ENCODE peak calls at places on chromosomes 2 and 18, in nine cellular contexts. S is CD8-positive, alpha-beta T cell; T is fibroblast of the aortic adventitia; B is Peyer's patch; X is CD4-positive, alpha-beta T cell; W is ovary; N is Calu3; P is B cell; A is HFFc6. Z is an unnamed sample.

GRCh38 chr18:48799724-48800315 is 150.9 kb downstream of the SMAD7 start:
- DNase-seq in S (no peak), T (no peak), B (peak), X (no peak), W (no peak), N (no peak), P (peak), A (no peak), Z (peak)

GRCh38 chr2:12856934-12857660 is 140.4 kb downstream of the TRIB2 start:
- DNase-seq in S (peak), T (peak), B (no peak), X (peak), W (no peak), N (no peak), P (no peak), A (peak), Z (no peak)

GRCh38 chr2:14756122-14756541 is 123.6 kb downstream of the LRATD1 start:
- DNase-seq in S (no peak), T (no peak), B (no peak), X (no peak), W (no peak), N (no peak), P (no peak), A (peak), Z (no peak)

GRCh38 chr18:59885579-59886163 is 14.1 kb upstream of the PMAIP1 start:
- DNase-seq in S (no peak), T (peak), B (no peak), X (no peak), W (no peak), N (peak), P (peak), A (peak), Z (no peak)

GRCh38 chr18:67217551-67218166 is 298.9 kb downstream of the DSEL start:
- DNase-seq in S (peak), T (peak), B (peak), X (peak), W (no peak), N (peak), P (peak), A (peak), Z (no peak)

GRCh38 chr2:74515271-74516069 is 1.2 kb downstream of the TLX2 start:
- DNase-seq in S (no peak), T (no peak), B (no peak), X (no peak), W (no peak), N (no peak), P (no peak), A (no peak), Z (no peak)

GRCh38 chr2:110904410-110905148 is 172.2 kb downstream of the ACOXL start:
- DNase-seq in S (no peak), T (no peak), B (no peak), X (no peak), W (no peak), N (no peak), P (no peak), A (no peak), Z (no peak)

GRCh38 chr18:35178260-35178659 is 62.6 kb upstream of the ZNF397 start:
- DNase-seq in S (no peak), T (peak), B (no peak), X (no peak), W (no peak), N (no peak), P (no peak), A (peak), Z (no peak)

GRCh38 chr2:41963661-41964525 is 83.9 kb upstream of the PKDCC start:
- DNase-seq in S (no peak), T (peak), B (peak), X (no peak), W (peak), N (peak), P (no peak), A (no peak), Z (no peak)

GRCh38 chr2:151775057-151775740 is 40.9 kb upstream of the NEB start:
- DNase-seq in S (no peak), T (peak), B (no peak), X (no peak), W (no peak), N (no peak), P (no peak), A (peak), Z (no peak)

GRCh38 chr2:151777487-151777886 is 43.2 kb upstream of the NEB start:
- DNase-seq in S (no peak), T (no peak), B (no peak), X (no peak), W (no peak), N (no peak), P (no peak), A (no peak), Z (no peak)

GRCh38 chr2:151774506-151774905 is 40.2 kb upstream of the NEB start:
- DNase-seq in S (no peak), T (peak), B (no peak), X (no peak), W (no peak), N (no peak), P (no peak), A (peak), Z (no peak)

GRCh38 chr2:151777911-151778310 is 43.6 kb upstream of the NEB start:
- DNase-seq in S (no peak), T (no peak), B (no peak), X (no peak), W (no peak), N (no peak), P (no peak), A (no peak), Z (no peak)

DNA sequence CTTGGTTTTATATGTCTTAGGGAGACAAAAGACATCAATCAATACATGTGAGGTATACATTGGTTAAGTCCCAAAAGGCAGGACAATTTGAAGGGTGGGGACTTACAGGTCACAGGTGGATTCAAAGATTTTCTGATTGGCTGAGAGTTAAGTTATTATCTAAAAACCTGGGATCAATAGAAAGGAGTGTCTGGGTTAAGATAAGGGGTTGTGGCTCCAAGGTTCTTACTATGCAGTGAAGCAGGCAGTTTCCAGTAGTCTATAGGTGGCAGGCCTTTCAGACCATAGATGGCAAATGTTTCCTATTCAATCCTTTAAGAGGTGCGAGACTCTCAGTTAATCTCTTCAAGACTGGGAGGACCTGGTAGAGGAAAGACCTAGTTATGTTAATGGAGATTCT is 42.1 kb upstream of the NEB start:
- DNase-seq in S (no peak), T (no peak), B (no peak), X (no peak), W (no peak), N (no peak), P (no peak), A (no peak), Z (no peak)
- TF ChIP-seq CTCF in S (no peak), T (no peak), B (no peak), X (no peak), W (no peak), N (no peak), P (no peak), A (no peak), Z (no peak)

DNA sequence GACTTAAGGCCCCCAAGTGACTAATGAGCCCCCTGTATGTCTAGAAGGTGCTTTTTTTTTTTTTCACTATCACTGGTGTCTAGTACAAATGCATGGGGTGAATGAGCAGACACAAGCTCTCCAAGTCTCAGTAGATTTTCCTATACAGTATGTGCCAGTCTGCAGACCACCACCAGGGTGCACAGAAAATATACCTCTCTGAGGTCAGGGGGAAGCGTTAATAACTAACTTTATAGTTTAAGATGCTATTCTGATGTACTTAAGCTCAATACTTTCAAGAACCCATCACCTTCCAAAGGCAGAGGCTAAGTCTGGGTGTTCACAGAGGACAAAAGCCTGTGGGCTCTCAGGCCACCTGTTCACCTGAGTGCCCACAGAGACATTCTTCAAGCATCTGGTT is 534.8 kb downstream of the TNS1 start:
- DNase-seq in S (no peak), T (no peak), B (no peak), X (no peak), W (no peak), N (no peak), P (no peak), A (no peak), Z (no peak)
- TF ChIP-seq CTCF in S (no peak), T (no peak), B (no peak), X (no peak), W (no peak), N (no peak), P (no peak), A (no peak), Z (no peak)

GRCh38 chr18:51135795-51136194 is 61.7 kb downstream of the MEX3C start:
- DNase-seq in S (no peak), T (no peak), B (no peak), X (no peak), W (no peak), N (peak), P (no peak), A (no peak), Z (no peak)
- TF ChIP-seq CTCF in S (peak), T (peak), B (no peak), X (peak), W (no peak), N (peak), P (peak), A (peak), Z (peak)

GRCh38 chr18:27366151-27366550 is 181.0 kb upstream of the CHST9 start:
- DNase-seq in S (no peak), T (no peak), B (no peak), X (no peak), W (no peak), N (no peak), P (no peak), A (no peak), Z (no peak)

GRCh38 chr18:27361477-27361876 is 176.4 kb upstream of the CHST9 start:
- DNase-seq in S (no peak), T (no peak), B (no peak), X (no peak), W (no peak), N (no peak), P (no peak), A (no peak), Z (no peak)

GRCh38 chr18:27363918-27364317 is 178.8 kb upstream of the CHST9 start:
- DNase-seq in S (no peak), T (peak), B (no peak), X (no peak), W (no peak), N (no peak), P (no peak), A (no peak), Z (no peak)
- TF ChIP-seq CTCF in S (no peak), T (no peak), B (no peak), X (no peak), W (no peak), N (peak), P (no peak), A (peak), Z (no peak)

DNA sequence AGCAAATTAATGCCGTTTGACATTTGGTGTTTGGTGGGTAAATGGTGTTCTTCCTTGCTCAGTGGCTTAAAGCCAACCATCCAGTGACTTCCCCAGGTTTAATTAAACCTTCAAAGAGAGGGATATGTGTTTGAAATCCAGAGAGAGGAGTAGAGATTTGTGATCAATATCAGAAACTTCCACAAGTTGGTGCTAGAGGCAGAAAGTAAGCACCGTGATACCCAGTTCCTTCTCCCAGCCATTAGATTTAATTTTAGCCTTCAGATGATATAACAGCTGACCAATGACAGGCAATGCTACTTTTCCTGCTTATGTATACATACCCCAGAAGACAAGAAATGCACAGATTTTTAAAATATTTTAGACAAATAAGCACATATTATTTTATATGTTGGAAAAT is 398.5 kb downstream of the CDH2 start:
- DNase-seq in S (no peak), T (peak), B (no peak), X (no peak), W (no peak), N (no peak), P (no peak), A (peak), Z (no peak)
- TF ChIP-seq CTCF in S (no peak), T (peak), B (no peak), X (no peak), W (no peak), N (no peak), P (no peak), A (peak), Z (no peak)

GRCh38 chr18:46953195-46953594 is 35.8 kb downstream of the KATNAL2 start:
- DNase-seq in S (no peak), T (no peak), B (no peak), X (no peak), W (no peak), N (no peak), P (no peak), A (no peak), Z (no peak)

GRCh38 chr18:46946656-46947282 is 29.4 kb downstream of the KATNAL2 start:
- DNase-seq in S (peak), T (peak), B (peak), X (peak), W (peak), N (peak), P (peak), A (peak), Z (peak)

DNA sequence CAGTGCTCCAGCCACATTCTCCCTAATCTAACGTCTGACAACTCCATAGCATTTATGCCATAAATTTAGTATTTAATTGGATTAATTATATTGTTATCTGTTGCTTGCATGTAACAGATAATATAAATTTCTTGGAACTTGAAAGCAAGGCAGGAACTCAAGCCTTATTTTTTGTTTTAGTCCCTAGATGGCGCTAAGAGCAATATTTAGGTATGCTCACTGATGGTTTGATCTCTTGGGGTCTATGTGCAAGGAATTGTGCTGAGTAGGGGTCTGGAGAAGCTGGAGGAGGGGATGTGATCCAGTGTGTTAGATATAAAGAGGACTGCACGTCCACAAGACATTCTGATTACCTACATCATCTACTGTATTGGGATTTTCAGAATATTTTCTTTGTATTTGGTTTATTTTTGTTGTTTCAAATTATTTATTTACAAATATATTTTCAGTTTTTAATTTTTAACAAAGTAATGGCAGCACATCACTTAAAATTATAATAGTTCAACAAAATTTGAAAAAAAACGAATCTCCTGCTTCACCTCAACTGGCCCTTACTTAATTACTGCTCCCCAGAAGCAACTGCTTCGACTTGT is 32.8 kb downstream of the KATNAL2 start:
- DNase-seq in S (no peak), T (peak), B (no peak), X (no peak), W (no peak), N (no peak), P (no peak), A (no peak), Z (no peak)
- TF ChIP-seq CTCF in S (no peak), T (no peak), B (no peak), X (peak), W (no peak), N (peak), P (peak), A (peak), Z (peak)

GRCh38 chr2:11123856-11124759 is 31.2 kb upstream of the SLC66A3 start:
- DNase-seq in S (peak), T (peak), B (peak), X (peak), W (peak), N (peak), P (no peak), A (peak), Z (no peak)
- TF ChIP-seq CTCF in S (peak), T (peak), B (no peak), X (peak), W (no peak), N (peak), P (peak), A (peak), Z (peak)

DNA sequence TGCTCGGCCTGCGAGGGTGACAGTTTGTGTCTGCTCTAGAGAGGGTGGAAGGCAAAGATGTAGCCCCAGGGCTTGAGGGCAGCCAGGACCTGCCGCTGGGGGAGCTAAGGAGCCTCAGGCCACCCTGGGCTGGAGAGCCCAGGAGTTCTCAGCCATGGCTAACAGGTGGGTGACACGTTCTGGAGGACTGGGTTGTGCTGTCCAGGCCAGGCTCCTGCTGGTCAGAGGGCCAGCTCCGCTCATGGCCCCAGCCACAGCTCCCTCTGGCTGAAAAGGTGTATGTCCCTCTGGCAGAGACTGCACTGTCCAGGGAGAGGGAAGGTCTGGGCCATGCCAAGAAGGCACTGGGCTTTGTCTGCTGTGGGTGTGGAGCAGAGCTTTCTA is 19.2 kb downstream of the TMEM185B start:
- DNase-seq in S (no peak), T (no peak), B (no peak), X (no peak), W (no peak), N (no peak), P (no peak), A (no peak), Z (no peak)
- TF ChIP-seq CTCF in S (no peak), T (no peak), B (no peak), X (no peak), W (no peak), N (no peak), P (no peak), A (peak), Z (no peak)

Z was measured in natural killer cell.